ENCODE peak calls at places on chromosomes 3 and 15, in five cellular contexts. One of them, this sample, is unnamed.

GRCh38 chr3:184912166-184912565 is 100.2 kb downstream of the VPS8 start:
- DNase-seq in prostate gland: no peak
- DNase-seq in A549: no peak
- DNase-seq in HCT116: no peak
- DNase-seq in tibial artery: no peak
- DNase-seq in this sample: no peak

GRCh38 chr3:24270744-24271143 is 223.9 kb downstream of the THRB start:
- DNase-seq in prostate gland: no peak
- DNase-seq in tibial artery: no peak
- DNase-seq in HCT116: no peak
- DNase-seq in A549: no peak
- DNase-seq in this sample: no peak

GRCh38 chr3:14806641-14807263 is 12.0 kb upstream of the FGD5 start:
- DNase-seq in prostate gland: no peak
- DNase-seq in HCT116: no peak
- DNase-seq in tibial artery: no peak
- DNase-seq in A549: no peak
- DNase-seq in this sample: no peak

GRCh38 chr15:94671845-94672524 is 440.6 kb downstream of the MCTP2 start:
- DNase-seq in HCT116: no peak
- DNase-seq in A549: no peak
- DNase-seq in prostate gland: no peak
- DNase-seq in tibial artery: no peak
- DNase-seq in this sample: no peak

GRCh38 chr3:9014189-9014588 is 50.9 kb upstream of the RAD18 start:
- DNase-seq in tibial artery: no peak
- DNase-seq in prostate gland: no peak
- DNase-seq in A549: no peak
- DNase-seq in HCT116: no peak
- DNase-seq in this sample: no peak

GRCh38 chr3:48034000-48034516 is 17.8 kb upstream of the MAP4 start:
- DNase-seq in prostate gland: no peak
- DNase-seq in tibial artery: no peak
- DNase-seq in HCT116: peak; percentile 80
- DNase-seq in A549: no peak
- DNase-seq in this sample: no peak

GRCh38 chr3:95228416-95228815 is 1165.6 kb downstream of the NSUN3 start:
- DNase-seq in prostate gland: no peak
- DNase-seq in HCT116: no peak
- DNase-seq in A549: no peak
- DNase-seq in tibial artery: no peak
- DNase-seq in this sample: no peak

GRCh38 chr15:39591141-39591895 is 10.4 kb downstream of the THBS1 start:
- DNase-seq in A549: no peak
- DNase-seq in HCT116: no peak
- DNase-seq in tibial artery: no peak
- DNase-seq in prostate gland: no peak
- DNase-seq in this sample: no peak

GRCh38 chr15:24848050-24848449 is 106.7 kb upstream of the SNRPN start:
- DNase-seq in prostate gland: peak; percentile 11
- DNase-seq in HCT116: no peak
- DNase-seq in A549: peak; percentile 5
- DNase-seq in tibial artery: no peak
- DNase-seq in this sample: no peak

GRCh38 chr3:133487920-133488540 is 85.5 kb upstream of the CDV3 start:
- DNase-seq in HCT116: no peak
- DNase-seq in prostate gland: no peak
- DNase-seq in tibial artery: no peak
- DNase-seq in A549: peak; percentile 12
- DNase-seq in this sample: no peak
- TF ChIP-seq CTCF in HCT116: peak; percentile 52
- TF ChIP-seq CTCF in prostate gland: peak; percentile 48
- TF ChIP-seq CTCF in tibial artery: peak; percentile 38
- TF ChIP-seq CTCF in A549: peak; percentile 31
- TF ChIP-seq CTCF in this sample: peak; percentile 56

GRCh38 chr3:89558711-89559110 is 451.3 kb downstream of the EPHA3 start:
- DNase-seq in prostate gland: no peak
- DNase-seq in HCT116: no peak
- DNase-seq in tibial artery: no peak
- DNase-seq in A549: no peak
- DNase-seq in this sample: no peak

GRCh38 chr3:89562373-89562772 is 455.0 kb downstream of the EPHA3 start:
- DNase-seq in HCT116: no peak
- DNase-seq in A549: no peak
- DNase-seq in prostate gland: no peak
- DNase-seq in tibial artery: no peak
- DNase-seq in this sample: no peak

GRCh38 chr3:89565098-89565497 is 457.7 kb downstream of the EPHA3 start:
- DNase-seq in HCT116: no peak
- DNase-seq in A549: no peak
- DNase-seq in tibial artery: no peak
- DNase-seq in prostate gland: no peak
- DNase-seq in this sample: no peak

GRCh38 chr3:89560546-89560945 is 453.1 kb downstream of the EPHA3 start:
- DNase-seq in HCT116: no peak
- DNase-seq in A549: no peak
- DNase-seq in prostate gland: no peak
- DNase-seq in tibial artery: no peak
- DNase-seq in this sample: no peak
- H3K27ac ChIP-seq in HCT116: no peak overlapping the region
- H3K27ac ChIP-seq in A549: no peak overlapping the region
- H3K27ac ChIP-seq in prostate gland: no peak overlapping the region
- H3K27ac ChIP-seq in tibial artery: no peak overlapping the region
- H3K27ac ChIP-seq in this sample: no peak overlapping the region

GRCh38 chr3:51393564-51393963 is 2.5 kb downstream of the RBM15B start:
- DNase-seq in HCT116: no peak
- DNase-seq in prostate gland: no peak
- DNase-seq in A549: no peak
- DNase-seq in tibial artery: no peak
- DNase-seq in this sample: no peak
- H3K4me1 ChIP-seq in HCT116: peaks cover 13% of the 10 kb centered on the region
- H3K4me1 ChIP-seq in prostate gland: peaks cover 29% of the 10 kb centered on the region
- H3K4me1 ChIP-seq in A549: peaks cover 26% of the 10 kb centered on the region
- H3K4me1 ChIP-seq in tibial artery: peaks cover 70% of the 10 kb centered on the region
- H3K4me1 ChIP-seq in this sample: peaks cover 57% of the 10 kb centered on the region

DNA sequence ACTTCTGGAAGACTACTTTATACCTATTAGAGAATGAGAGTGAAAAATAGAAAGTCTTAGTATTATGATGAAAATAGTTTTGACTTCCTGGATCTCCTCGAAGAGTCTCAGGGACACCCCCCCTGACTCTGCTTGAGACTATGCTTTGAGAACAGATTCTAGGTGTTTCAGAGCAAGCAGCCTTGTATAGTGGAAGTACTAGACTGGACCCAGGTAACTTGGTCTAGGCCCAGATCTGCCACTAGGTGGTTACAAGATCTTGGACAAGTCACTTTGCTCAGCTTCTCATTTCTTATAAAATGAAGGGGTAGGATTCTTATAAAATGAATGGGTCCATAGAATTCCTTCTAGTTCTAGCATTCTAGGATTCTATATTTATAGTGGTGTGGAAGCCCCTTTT is 9.1 kb downstream of the ABHD5 start:
- DNase-seq in prostate gland: no peak
- DNase-seq in tibial artery: no peak
- DNase-seq in HCT116: no peak
- DNase-seq in A549: peak; percentile 28
- DNase-seq in this sample: no peak
- TF ChIP-seq CTCF in prostate gland: no peak
- TF ChIP-seq CTCF in tibial artery: no peak
- TF ChIP-seq CTCF in HCT116: peak; percentile 51
- TF ChIP-seq CTCF in A549: peak; percentile 19
- TF ChIP-seq CTCF in this sample: no peak

GRCh38 chr15:27324871-27325270 is 353.9 kb downstream of the GABRG3 start:
- DNase-seq in HCT116: no peak
- DNase-seq in A549: no peak
- DNase-seq in tibial artery: no peak
- DNase-seq in prostate gland: no peak
- DNase-seq in this sample: no peak

GRCh38 chr15:27328616-27329015 is 357.6 kb downstream of the GABRG3 start:
- DNase-seq in tibial artery: no peak
- DNase-seq in prostate gland: no peak
- DNase-seq in HCT116: no peak
- DNase-seq in A549: no peak
- DNase-seq in this sample: no peak

DNA sequence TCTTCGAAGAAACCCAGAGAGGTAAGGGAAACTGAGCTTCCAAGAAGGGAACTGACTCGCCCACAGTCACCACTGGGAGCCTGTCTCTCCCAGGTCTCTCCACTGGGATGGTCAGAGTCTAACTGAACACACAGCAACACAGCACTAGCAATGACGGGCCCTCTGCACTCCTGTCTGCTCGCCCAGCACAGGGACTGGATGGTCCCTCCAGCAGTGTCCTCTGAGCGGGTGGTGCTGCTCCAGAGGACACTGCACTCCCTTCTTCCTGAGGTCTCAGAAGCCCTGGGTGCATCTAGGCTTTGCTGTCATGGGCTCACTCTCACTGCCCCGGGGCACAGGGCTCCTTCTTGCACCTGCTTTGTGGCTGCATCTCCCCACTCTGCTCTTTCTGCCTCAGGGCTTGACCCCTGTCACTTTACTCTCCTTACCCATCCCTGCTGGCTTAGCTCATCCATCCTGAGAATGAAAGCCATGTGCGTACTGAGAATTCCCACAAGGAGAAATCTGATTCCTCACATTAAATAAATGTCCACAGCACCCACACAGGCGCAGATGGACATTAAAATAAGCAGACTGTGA is 356.6 kb downstream of the GABRG3 start:
- DNase-seq in tibial artery: no peak
- DNase-seq in A549: no peak
- DNase-seq in HCT116: no peak
- DNase-seq in prostate gland: no peak
- DNase-seq in this sample: no peak
- H3K27ac ChIP-seq in tibial artery: no peak overlapping the region
- H3K27ac ChIP-seq in A549: no peak overlapping the region
- H3K27ac ChIP-seq in HCT116: no peak overlapping the region
- H3K27ac ChIP-seq in prostate gland: no peak overlapping the region
- H3K27ac ChIP-seq in this sample: no peak overlapping the region

This sample was measured in thoracic aorta.